ENCODE peak calls at places on chromosomes 1 and 21, in eight cellular contexts. A is activated CD4-positive, alpha-beta T cell treated with anti-CD3 and anti-CD28 coated beads, Interleukin-2, amount 50 U/mL, for 4 hours; N is occipital lobe; K is colonic mucosa; O is tibial nerve; T is CD4-positive, CD25-positive, alpha-beta regulatory T cell; Z is left colon; L is GF-D8. R is an unnamed sample.
A peak's percentile ranks its signal among the peaks of the same experiment; 100 is the strongest.

GRCh38 chr21:39504230-39504629 is 52.5 kb downstream of the SH3BGR start:
- DNase-seq in A (no peak), L (no peak), Z (no peak), T (no peak), N (no peak), O (no peak), K (no peak), R (no peak)

GRCh38 chr1:39732730-39733129 is 6.0 kb upstream of the PPIE start:
- DNase-seq in T (no peak), N (no peak), L (no peak), A (no peak), Z (no peak), K (no peak), O (no peak), R (no peak)

GRCh38 chr1:64798857-64799256 is 54.0 kb downstream of the RAVER2 start:
- DNase-seq in Z (no peak), K (no peak), O (no peak), T (no peak), A (no peak), N (no peak), L (no peak), R (no peak)

GRCh38 chr1:39907532-39908453 is 6.1 kb upstream of the MYCL start:
- DNase-seq in N (no peak), L (no peak), O (no peak), A (no peak), K (no peak), T (no peak), Z (no peak), R (no peak)

GRCh38 chr1:201391651-201392511 is 7.2 kb downstream of the LAD1 start:
- DNase-seq in Z (no peak), A (no peak), L (no peak), O (no peak), T (no peak), N (no peak), K (no peak), R (no peak)

GRCh38 chr1:25692560-25692959 is 76.0 kb downstream of the MAN1C1 start:
- DNase-seq in A (peak; percentile 17), T (peak; percentile 19), L (no peak), Z (no peak), N (no peak), O (no peak), K (no peak), R (no peak)

GRCh38 chr1:145858238-145858936 is 494 bp downstream of the PIAS3 start:
- DNase-seq in L (no peak), O (peak; percentile 41), N (no peak), A (peak; percentile 55), Z (peak; percentile 80), K (peak; percentile 75), T (peak; percentile 48), R (peak; percentile 19)

GRCh38 chr1:61301824-61302652 is 219.7 kb downstream of the NFIA start:
- DNase-seq in T (peak; percentile 7), O (no peak), L (no peak), Z (no peak), K (no peak), N (no peak), A (no peak), R (peak; percentile 90)

GRCh38 chr1:206460846-206461426 is 9.3 kb upstream of the IKBKE start:
- DNase-seq in A (no peak), N (no peak), Z (no peak), T (no peak), O (no peak), L (no peak), K (no peak), R (no peak)

GRCh38 chr1:23555949-23556640 is 3.2 kb downstream of the ID3 start:
- DNase-seq in N (no peak), A (no peak), T (peak; percentile 34), Z (peak; percentile 39), K (peak; percentile 28), O (no peak), L (no peak), R (peak; percentile 41)

GRCh38 chr1:27668808-27669723 is 2.9 kb downstream of the IFI6 start:
- DNase-seq in T (peak; percentile 82), L (peak; percentile 2), K (peak; percentile 91), N (peak; percentile 24), O (peak; percentile 58), A (peak; percentile 91), Z (peak; percentile 87), R (peak; percentile 34)

GRCh38 chr1:202023033-202023433 is 12.6 kb downstream of the ELF3 start:
- DNase-seq in Z (peak; percentile 91), T (no peak), N (no peak), L (no peak), O (no peak), K (peak; percentile 97), A (no peak), R (no peak)

R was measured in fibroblast of gingiva.